ENCODE peak calls at places on chromosome 22, in seven cellular contexts. P, G, S, L, N, C and Z are unnamed samples.

GRCh38 chr22:32996702-32997101 is 61.5 kb downstream of the SYN3 start:
- DNase-seq in P (no peak), G (peak), S (no peak), L (no peak), N (no peak), C (no peak), Z (no peak)

GRCh38 chr22:21650823-21651520 is 8.9 kb downstream of the SDF2L1 start:
- DNase-seq in P (no peak), G (no peak), S (no peak), L (peak), N (no peak), C (no peak), Z (no peak)

GRCh38 chr22:45208993-45209838 is 31.5 kb downstream of the KIAA0930 start:
- DNase-seq in P (no peak), G (no peak), S (no peak), L (no peak), N (no peak), C (peak), Z (peak)

GRCh38 chr22:37563153-37564081 is 3.1 kb downstream of the CDC42EP1 start:
- DNase-seq in P (peak), G (peak), S (no peak), L (no peak), N (no peak), C (no peak), Z (no peak)

GRCh38 chr22:16958475-16958874 is 49.5 kb downstream of the GAB4 start:
- DNase-seq in P (no peak), G (no peak), S (no peak), L (no peak), N (no peak), C (no peak), Z (no peak)

GRCh38 chr22:48644997-48645396 is 1182.7 kb downstream of the BRD1 start:
- DNase-seq in P (no peak), G (no peak), S (no peak), L (no peak), N (no peak), C (no peak), Z (no peak)

GRCh38 chr22:30188911-30189310 is 57.6 kb downstream of the LIF start:
- DNase-seq in P (no peak), G (no peak), S (no peak), L (no peak), N (no peak), C (no peak), Z (no peak)

GRCh38 chr22:43066844-43067385 is 22.3 kb downstream of the TTLL1 start:
- DNase-seq in P (no peak), G (no peak), S (no peak), L (no peak), N (no peak), C (no peak), Z (no peak)

GRCh38 chr22:50074551-50075042 is 10.6 kb downstream of the MLC1 start:
- DNase-seq in P (peak), G (no peak), S (no peak), L (no peak), N (no peak), C (no peak), Z (no peak)

GRCh38 chr22:50268655-50269113 is 1.5 kb downstream of the MAPK11 start:
- DNase-seq in P (no peak), G (no peak), S (no peak), L (no peak), N (no peak), C (no peak), Z (no peak)

GRCh38 chr22:46105494-46106278 is 44.6 kb upstream of the PPARA start:
- DNase-seq in P (peak), G (peak), S (no peak), L (no peak), N (no peak), C (no peak), Z (no peak)